ENCODE peak calls at places on chromosomes 1 and 21, in eight cellular contexts. O is PC-3, X is GM23248, R is PC-9, M is ovary, A is MM.1S, E is esophagus muscularis mucosa, L is right lobe of liver. I is an unnamed sample.

GRCh38 chr1:242447682-242448081 is 76.8 kb downstream of the PLD5 start:
- DNase-seq in R (no peak), L (no peak), X (no peak), A (no peak), M (no peak), O (no peak), E (no peak), I (no peak)

GRCh38 chr1:33908344-33908956 is 44.6 kb downstream of the HMGB4 start:
- DNase-seq in X (no peak), R (no peak), A (no peak), E (no peak), M (no peak), O (no peak), L (no peak), I (no peak)

GRCh38 chr1:113987259-113987658 is 8.0 kb downstream of the OLFML3 start:
- DNase-seq in E (no peak), M (no peak), R (no peak), L (no peak), A (no peak), O (no peak), X (no peak), I (no peak)

GRCh38 chr1:84538599-84538998 is 32.2 kb upstream of the GNG5 start:
- DNase-seq in O (no peak), A (peak; percentile 6), E (no peak), R (no peak), L (no peak), M (no peak), X (no peak), I (no peak)

GRCh38 chr1:203464743-203465142 is 10.9 kb upstream of the PRELP start:
- DNase-seq in X (no peak), O (no peak), M (peak; percentile 39), L (no peak), R (no peak), A (no peak), E (no peak), I (no peak)

GRCh38 chr21:35048183-35048601 is 910 bp downstream of the RUNX1 start:
- DNase-seq in X (peak; percentile 36), L (no peak), R (peak; percentile 40), E (peak; percentile 77), O (peak; percentile 46), M (no peak), A (peak; percentile 66), I (no peak)

GRCh38 chr1:240575976-240576666 is 35.8 kb downstream of the GREM2 start:
- DNase-seq in X (peak; percentile 82), O (no peak), A (peak; percentile 97), M (no peak), R (no peak), E (no peak), L (no peak), I (no peak)

GRCh38 chr1:234261545-234261944 is 111.7 kb upstream of the COA6 start:
- DNase-seq in O (no peak), L (no peak), A (no peak), R (no peak), X (no peak), E (no peak), M (no peak), I (no peak)

GRCh38 chr1:7262611-7263010 is 477.4 kb downstream of the CAMTA1 start:
- DNase-seq in E (peak; percentile 77), M (no peak), L (no peak), X (no peak), O (peak; percentile 29), A (no peak), R (no peak), I (no peak)

GRCh38 chr1:62024690-62025089 is 170.0 kb upstream of the L1TD1 start:
- DNase-seq in X (no peak), A (no peak), E (no peak), O (no peak), M (no peak), R (no peak), L (no peak), I (no peak)

GRCh38 chr1:81430955-81431646 is 369.6 kb upstream of the ADGRL2 start:
- DNase-seq in M (no peak), X (no peak), E (no peak), A (peak; percentile 48), O (no peak), L (no peak), R (no peak), I (no peak)

GRCh38 chr1:22105611-22106207 is 37.2 kb downstream of the WNT4 start:
- DNase-seq in L (no peak), M (no peak), O (peak; percentile 75), R (peak; percentile 21), E (no peak), X (peak; percentile 75), A (peak; percentile 46), I (peak; percentile 28)

GRCh38 chr1:243598433-243598832 is 251.6 kb downstream of the AKT3 start:
- DNase-seq in R (peak; percentile 40), M (no peak), X (peak; percentile 90), O (peak; percentile 94), L (no peak), E (no peak), A (no peak), I (no peak)

GRCh38 chr1:151539321-151540020 is 638 bp upstream of the TUFT1 start:
- DNase-seq in E (peak; percentile 93), L (peak; percentile 93), R (peak; percentile 97), M (peak; percentile 86), A (peak; percentile 94), X (peak; percentile 91), O (peak; percentile 100), I (no peak)

GRCh38 chr1:204288061-204288588 is 71.6 kb downstream of the PLEKHA6 start:
- DNase-seq in E (no peak), L (peak; percentile 92), R (peak; percentile 94), O (peak; percentile 84), X (peak; percentile 73), M (peak; percentile 78), A (no peak), I (peak; percentile 18)

GRCh38 chr1:37537378-37537777 is 16.7 kb downstream of the SNIP1 start:
- DNase-seq in R (peak; percentile 51), M (no peak), X (peak; percentile 66), A (no peak), L (peak; percentile 60), O (peak; percentile 94), E (no peak), I (no peak)

GRCh38 chr21:45954271-45954670 is 27.3 kb upstream of the COL6A1 start:
- DNase-seq in X (peak; percentile 88), R (no peak), A (no peak), M (peak; percentile 41), E (no peak), L (no peak), O (no peak), I (no peak)

GRCh38 chr1:239025223-239025622 is 361.1 kb upstream of the CHRM3 start:
- DNase-seq in A (peak; percentile 57), R (no peak), E (no peak), X (no peak), M (no peak), O (no peak), L (no peak), I (no peak)

GRCh38 chr1:206706298-206706791 is 21.6 kb downstream of the MAPKAPK2 start:
- DNase-seq in A (no peak), R (no peak), M (peak; percentile 56), O (no peak), E (no peak), X (peak; percentile 99), L (no peak), I (no peak)

GRCh38 chr21:15732290-15732995 is 2.7 kb downstream of the USP25 start:
- DNase-seq in E (no peak), O (peak; percentile 66), X (peak; percentile 24), L (no peak), R (no peak), A (peak; percentile 90), M (no peak), I (no peak)

GRCh38 chr21:15730484-15731242 is 881 bp downstream of the USP25 start:
- DNase-seq in O (peak; percentile 25), M (peak; percentile 50), A (peak; percentile 41), X (peak; percentile 12), E (no peak), R (peak; percentile 1), L (peak; percentile 62), I (no peak)

GRCh38 chr21:15735409-15735808 is 5.6 kb downstream of the USP25 start:
- DNase-seq in A (no peak), R (no peak), O (peak; percentile 8), M (no peak), X (no peak), E (no peak), L (no peak), I (no peak)

GRCh38 chr21:15731243-15731613 is 1.4 kb downstream of the USP25 start:
- DNase-seq in M (no peak), L (no peak), X (peak; percentile 32), A (no peak), O (peak; percentile 86), R (peak; percentile 2), E (no peak), I (no peak)

GRCh38 chr21:15732996-15733329 is 3.2 kb downstream of the USP25 start:
- DNase-seq in O (no peak), L (no peak), A (no peak), X (no peak), M (no peak), R (no peak), E (no peak), I (no peak)
- H3K4me3 ChIP-seq in O (peak overlapping the region; percentile 85), L (no peak overlapping the region), A (peak overlapping the region; percentile 44), X (no peak overlapping the region), M (no peak overlapping the region), R (peak overlapping the region; percentile 79), E (peak overlapping the region; percentile 91), I (peak overlapping the region; percentile 90)

DNA sequence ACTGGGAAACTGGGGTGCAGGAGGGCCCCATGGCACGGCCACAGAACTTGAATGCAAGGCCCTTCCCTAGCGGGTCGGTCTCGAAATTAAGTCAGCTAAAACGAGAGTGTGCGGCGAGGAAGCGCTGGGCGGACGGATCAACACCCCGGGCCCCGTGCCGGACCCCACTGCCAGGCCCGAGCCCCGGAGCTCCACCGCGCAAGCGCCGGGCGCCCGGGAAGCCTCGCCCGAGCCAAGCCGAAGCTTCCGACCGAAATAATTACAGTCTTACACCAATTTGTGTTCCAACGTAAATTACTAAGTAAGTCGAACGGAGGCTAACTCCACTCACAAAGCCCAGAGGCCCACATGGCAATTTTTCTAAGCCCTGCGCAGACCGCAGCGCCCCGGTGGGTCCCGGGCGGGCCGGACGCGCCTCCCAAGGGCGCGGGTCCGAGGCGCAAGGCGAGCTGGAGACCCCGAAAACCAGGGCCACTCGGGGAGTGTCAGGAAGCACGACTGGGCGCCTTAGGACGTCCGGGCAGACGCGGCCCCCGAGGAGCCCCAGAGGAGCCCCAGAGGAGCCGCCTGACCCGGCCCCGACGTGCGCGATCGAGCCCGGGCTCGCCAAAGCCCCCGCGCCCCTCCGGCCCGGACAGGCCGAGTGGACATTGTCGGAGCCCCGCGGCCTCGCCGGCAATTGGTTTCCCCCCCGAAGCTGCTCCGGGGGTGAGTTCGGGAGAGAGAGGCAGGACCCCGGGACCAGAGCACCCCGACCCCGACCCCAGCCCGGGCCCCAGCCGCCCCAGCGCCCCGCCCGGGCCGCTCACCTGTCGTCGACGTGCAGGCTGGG is 585 bp downstream of the RIPK4 start:
- DNase-seq in R (no peak), E (no peak), A (no peak), X (peak; percentile 37), O (no peak), L (peak; percentile 46), M (no peak), I (no peak)
- H3K27ac ChIP-seq in R (peak overlapping the region; percentile 99), E (peak overlapping the region; percentile 62), A (no peak overlapping the region), X (no peak overlapping the region), O (peak overlapping the region; percentile 97), L (peak overlapping the region; percentile 93), M (no peak overlapping the region), I (peak overlapping the region; percentile 61)

GRCh38 chr1:87202922-87203655 is 125.6 kb upstream of the LMO4 start:
- DNase-seq in M (no peak), O (no peak), L (no peak), X (no peak), E (peak; percentile 78), R (no peak), A (peak; percentile 95), I (no peak)
- H3K4me3 ChIP-seq in M (no peak overlapping the region), O (no peak overlapping the region), L (no peak overlapping the region), X (no peak overlapping the region), E (peak overlapping the region; percentile 9), R (no peak overlapping the region), A (peak overlapping the region; percentile 45), I (no peak overlapping the region)

GRCh38 chr1:3377604-3378279 is 76.7 kb upstream of the ARHGEF16 start:
- DNase-seq in L (no peak), X (no peak), A (no peak), R (no peak), O (no peak), E (no peak), M (no peak), I (no peak)
- H3K27ac ChIP-seq in L (no peak overlapping the region), X (no peak overlapping the region), A (no peak overlapping the region), R (no peak overlapping the region), O (no peak overlapping the region), E (no peak overlapping the region), M (no peak overlapping the region), I (no peak overlapping the region)